ENCODE peak calls at places on chromosomes 16 and 17, in eight cellular contexts. V is sigmoid colon, U is keratinocyte, E is tibial nerve, Y is uterus, D is astrocyte, H is right lobe of liver, B is colonic mucosa. F is an unnamed sample.
A peak's percentile ranks its signal among the peaks of the same experiment; 100 is the strongest.

GRCh38 chr16:23296994-23297393 is 5.1 kb upstream of the SCNN1B start:
- DNase-seq in V (no peak), U (no peak), E (no peak), Y (no peak), D (no peak), H (no peak), B (peak; percentile 48), F (no peak)

GRCh38 chr16:11377156-11377555 is 31.9 kb downstream of the RMI2 start:
- DNase-seq in V (no peak), U (no peak), E (no peak), Y (no peak), D (no peak), H (no peak), B (no peak), F (no peak)

GRCh38 chr17:7720125-7720524 is 2.6 kb downstream of the DNAH2 start:
- DNase-seq in V (no peak), U (no peak), E (no peak), Y (no peak), D (no peak), H (no peak), B (no peak), F (no peak)

GRCh38 chr16:85037050-85037410 is 9.4 kb downstream of the KIAA0513 start:
- DNase-seq in V (peak; percentile 92), U (peak; percentile 40), E (no peak), Y (peak; percentile 48), D (peak; percentile 98), H (no peak), B (no peak), F (peak; percentile 82)

GRCh38 chr17:2906907-2907306 is 110.7 kb downstream of the RAP1GAP2 start:
- DNase-seq in V (no peak), U (no peak), E (no peak), Y (no peak), D (no peak), H (no peak), B (no peak), F (no peak)

GRCh38 chr17:40071720-40072480 is 9.1 kb downstream of the THRA start:
- DNase-seq in V (peak; percentile 97), U (no peak), E (peak; percentile 77), Y (peak; percentile 68), D (no peak), H (peak; percentile 83), B (peak; percentile 91), F (no peak)

GRCh38 chr17:79036609-79037008 is 12.6 kb downstream of the C1QTNF1 start:
- DNase-seq in V (peak; percentile 65), U (peak; percentile 42), E (no peak), Y (peak; percentile 8), D (peak; percentile 84), H (no peak), B (no peak), F (peak; percentile 54)

GRCh38 chr16:4272114-4272954 is 489 bp downstream of the TFAP4 start:
- DNase-seq in V (peak; percentile 75), U (no peak), E (no peak), Y (no peak), D (no peak), H (peak; percentile 74), B (peak; percentile 69), F (no peak)

GRCh38 chr17:34981538-34982241 is 1.4 kb downstream of the LIG3 start:
- DNase-seq in V (peak; percentile 5), U (no peak), E (no peak), Y (no peak), D (peak; percentile 38), H (no peak), B (no peak), F (no peak)

GRCh38 chr17:75487351-75488070 is 27.8 kb downstream of the CASKIN2 start:
- DNase-seq in V (peak; percentile 64), U (no peak), E (no peak), Y (no peak), D (no peak), H (no peak), B (peak; percentile 36), F (peak; percentile 12)

GRCh38 chr16:48525201-48526057 is 84.6 kb downstream of the N4BP1 start:
- DNase-seq in V (peak; percentile 21), U (no peak), E (no peak), Y (no peak), D (no peak), H (peak; percentile 39), B (no peak), F (no peak)

GRCh38 chr16:8962393-8963009 is 1.2 kb downstream of the USP7 start:
- DNase-seq in V (no peak), U (no peak), E (no peak), Y (no peak), D (no peak), H (peak; percentile 54), B (peak; percentile 56), F (no peak)

GRCh38 chr16:72125635-72126428 is 32.2 kb downstream of the DHX38 start:
- DNase-seq in V (no peak), U (no peak), E (no peak), Y (no peak), D (no peak), H (no peak), B (peak; percentile 34), F (no peak)

GRCh38 chr17:74150428-74151025 is 53.0 kb upstream of the RPL38 start:
- DNase-seq in V (no peak), U (no peak), E (no peak), Y (no peak), D (no peak), H (peak; percentile 20), B (peak; percentile 5), F (no peak)

GRCh38 chr17:57370051-57370581 is 113.8 kb downstream of the MSI2 start:
- DNase-seq in V (no peak), U (peak; percentile 66), E (no peak), Y (no peak), D (peak; percentile 83), H (no peak), B (no peak), F (peak; percentile 54)

GRCh38 chr17:60128171-60128859 is 21.5 kb upstream of the CA4 start:
- DNase-seq in V (peak; percentile 4), U (no peak), E (no peak), Y (no peak), D (no peak), H (no peak), B (no peak), F (no peak)

GRCh38 chr16:78390828-78391227 is 291.4 kb downstream of the WWOX start:
- DNase-seq in V (no peak), U (no peak), E (no peak), Y (no peak), D (no peak), H (no peak), B (no peak), F (no peak)

GRCh38 chr17:10875984-10876555 is 38.2 kb upstream of the PIRT start:
- DNase-seq in V (no peak), U (no peak), E (no peak), Y (peak; percentile 20), D (peak; percentile 4), H (peak; percentile 55), B (peak; percentile 62), F (peak; percentile 17)

GRCh38 chr17:40448213-40448638 is 5.0 kb downstream of the IGFBP4 start:
- DNase-seq in V (peak; percentile 82), U (no peak), E (no peak), Y (peak; percentile 41), D (no peak), H (peak; percentile 87), B (peak; percentile 70), F (no peak)

DNA sequence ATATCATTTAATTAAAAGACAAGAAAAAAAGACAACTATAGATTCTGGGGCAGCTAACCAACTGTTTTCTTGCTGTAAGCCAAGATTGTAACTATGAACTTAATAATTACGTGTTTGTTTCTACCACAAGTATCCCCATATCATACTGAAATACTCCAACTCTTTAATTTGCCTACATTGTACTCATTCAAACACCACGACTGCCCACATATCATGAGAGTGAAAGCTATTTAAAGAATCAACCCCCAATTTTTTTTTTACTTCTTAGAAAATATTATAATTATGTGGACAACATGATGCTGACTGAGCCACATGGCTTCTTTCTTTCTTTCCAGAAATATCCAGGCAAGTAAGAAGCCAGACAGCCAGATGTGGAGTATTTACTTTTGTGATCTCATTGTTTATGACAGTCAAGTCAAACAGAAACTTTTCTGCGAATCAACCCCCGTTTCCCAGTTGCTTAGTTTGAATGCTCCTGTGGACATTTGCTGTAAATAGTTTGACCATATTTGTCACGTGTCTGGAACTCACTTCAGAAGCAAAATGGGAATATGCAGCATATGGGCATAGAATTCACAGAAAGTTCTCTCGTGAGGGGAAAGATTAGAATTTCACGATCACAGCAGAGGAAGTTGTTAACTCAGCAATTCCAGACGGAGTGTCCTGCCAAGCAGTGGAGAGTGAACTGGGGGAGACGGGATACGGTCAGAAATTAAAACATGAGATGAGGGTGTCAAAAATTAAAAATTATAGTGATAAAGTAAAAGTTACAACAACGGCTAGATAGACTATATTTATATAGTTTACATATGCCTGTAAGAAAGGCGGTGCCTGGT is 126.7 kb upstream of the PSMD7 start:
- DNase-seq in V (no peak), U (no peak), E (no peak), Y (no peak), D (no peak), H (no peak), B (peak; percentile 20), F (peak; percentile 24)
- H3K4me3 ChIP-seq in V (no peak overlapping the region), U (no peak overlapping the region), E (peak overlapping the region; percentile 35), Y (peak overlapping the region; percentile 21), D (no peak overlapping the region), H (peak overlapping the region; percentile 16), B (no peak overlapping the region), F (peak overlapping the region; percentile 35)

GRCh38 chr16:2790631-2791030 is 3.3 kb upstream of the PRSS33 start:
- DNase-seq in V (peak; percentile 32), U (no peak), E (no peak), Y (no peak), D (no peak), H (no peak), B (no peak), F (no peak)

GRCh38 chr16:2787406-2787805 is at the start of gene PRSS33:
- DNase-seq in V (peak; percentile 24), U (no peak), E (no peak), Y (no peak), D (no peak), H (no peak), B (no peak), F (no peak)

GRCh38 chr16:2792945-2793344 is 5.3 kb upstream of the PRSS41 start:
- DNase-seq in V (peak; percentile 5), U (no peak), E (no peak), Y (no peak), D (no peak), H (no peak), B (no peak), F (no peak)

GRCh38 chr16:2787961-2788360 is 601 bp upstream of the PRSS33 start:
- DNase-seq in V (peak; percentile 53), U (no peak), E (no peak), Y (no peak), D (no peak), H (no peak), B (no peak), F (no peak)

GRCh38 chr16:2791174-2791573 is 3.8 kb upstream of the PRSS33 start:
- DNase-seq in V (peak; percentile 44), U (no peak), E (no peak), Y (no peak), D (no peak), H (no peak), B (no peak), F (no peak)
- H3K27me3 ChIP-seq in V (peaks cover 56% of the 10 kb centered on the region), U (peaks cover 38% of the 10 kb centered on the region), E (peaks cover 72% of the 10 kb centered on the region), Y (no peaks in the 10 kb centered on the region), D (peaks cover 20% of the 10 kb centered on the region), H (no peaks in the 10 kb centered on the region), B (peaks cover 2% of the 10 kb centered on the region), F (peaks cover 31% of the 10 kb centered on the region)

GRCh38 chr16:63922563-63922962 is 1199.3 kb downstream of the CDH11 start:
- DNase-seq in V (no peak), U (no peak), E (no peak), Y (no peak), D (peak; percentile 68), H (no peak), B (no peak), F (no peak)
- TF ChIP-seq CTCF in V (no peak), U (no peak), E (no peak), Y (no peak), D (no peak), H (no peak), B (no peak), F (no peak)

GRCh38 chr17:28370744-28371103 is 617 bp upstream of the VTN start:
- DNase-seq in V (no peak), U (no peak), E (no peak), Y (no peak), D (no peak), H (no peak), B (no peak), F (no peak)
- H3K4me3 ChIP-seq in V (no peak overlapping the region), U (no peak overlapping the region), E (peak overlapping the region; percentile 69), Y (peak overlapping the region; percentile 55), D (peak overlapping the region; percentile 73), H (peak overlapping the region; percentile 11), B (no peak overlapping the region), F (no peak overlapping the region)